ENCODE peak calls at places on chromosomes 12 and 14, in nine cellular contexts. T is OCI-LY7, F is tibial artery, D is astrocyte, Y is uterus, K is pancreas, X is heart right ventricle, R is sigmoid colon, L is mesenchymal stem cell. H is an unnamed sample.
A peak's percentile ranks its signal among the peaks of the same experiment; 100 is the strongest.

GRCh38 chr14:99672506-99673327 is 11.4 kb upstream of the CYP46A1 start:
- DNase-seq in X (no peak), T (peak; percentile 81), K (no peak), R (peak; percentile 32), Y (no peak), L (no peak), D (no peak), F (no peak), H (no peak)

GRCh38 chr12:93019911-93020224 is 90.8 kb upstream of the EEA1 start:
- DNase-seq in D (no peak), R (no peak), L (no peak), F (no peak), K (peak; percentile 31), Y (no peak), T (no peak), X (no peak), H (no peak)

GRCh38 chr12:29889737-29890136 is 106.0 kb upstream of the TMTC1 start:
- DNase-seq in Y (peak; percentile 18), X (peak; percentile 75), K (no peak), R (peak; percentile 67), F (peak; percentile 72), T (peak; percentile 11), L (peak; percentile 13), D (peak; percentile 1), H (peak; percentile 28)

GRCh38 chr14:50001999-50002925 is 109.4 kb downstream of the ARF6 start:
- DNase-seq in L (no peak), F (no peak), Y (no peak), R (no peak), T (peak; percentile 57), X (no peak), K (no peak), D (no peak), H (no peak)

GRCh38 chr12:33253123-33253522 is 186.5 kb downstream of the SYT10 start:
- DNase-seq in R (no peak), Y (no peak), K (no peak), F (no peak), T (no peak), L (no peak), D (no peak), X (no peak), H (no peak)

GRCh38 chr14:104172880-104173279 is 34.5 kb downstream of the KIF26A start:
- DNase-seq in D (no peak), F (no peak), R (no peak), Y (no peak), X (no peak), K (no peak), L (no peak), T (no peak), H (no peak)

GRCh38 chr12:19012965-19013364 is 116.6 kb upstream of the PLEKHA5 start:
- DNase-seq in K (no peak), T (no peak), D (no peak), L (no peak), X (no peak), R (no peak), F (no peak), Y (no peak), H (no peak)

GRCh38 chr14:42804146-42804545 is 1197.5 kb downstream of the LRFN5 start:
- DNase-seq in L (no peak), F (no peak), D (no peak), T (no peak), R (no peak), K (no peak), Y (no peak), X (no peak), H (no peak)

GRCh38 chr14:61574514-61574807 is 120.9 kb upstream of the HIF1A start:
- DNase-seq in T (no peak), K (no peak), X (no peak), L (no peak), F (no peak), R (no peak), D (no peak), Y (no peak), H (no peak)

GRCh38 chr12:122421263-122421814 is 1.1 kb downstream of the CLIP1 start:
- DNase-seq in L (peak; percentile 70), R (peak; percentile 85), X (peak; percentile 29), K (peak; percentile 56), F (peak; percentile 77), Y (peak; percentile 67), T (peak; percentile 48), D (peak; percentile 52), H (peak; percentile 31)

GRCh38 chr14:33509454-33509853 is 441.4 kb downstream of the EGLN3 start:
- DNase-seq in D (no peak), F (no peak), R (no peak), X (no peak), T (no peak), L (no peak), Y (no peak), K (no peak), H (no peak)

DNA sequence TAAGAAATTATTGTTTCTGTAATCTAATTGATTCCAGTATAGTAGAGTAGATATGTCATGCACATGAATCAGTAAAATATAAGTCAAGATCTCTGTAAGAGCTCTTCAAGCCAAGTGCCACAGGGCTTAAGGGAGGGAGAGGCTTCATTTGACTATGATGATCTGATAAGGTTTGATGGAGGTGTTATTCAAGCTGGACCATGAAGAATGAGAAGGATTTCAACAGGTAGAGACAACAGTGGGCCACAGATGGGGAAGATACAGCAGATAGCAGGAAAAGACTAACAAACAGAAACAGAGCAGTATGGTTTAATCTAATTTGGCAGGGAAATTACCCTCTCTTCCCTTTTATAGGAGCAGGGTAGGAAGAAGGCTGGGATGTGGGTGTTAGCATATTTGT is 40.6 kb upstream of the FKBP4 start:
- DNase-seq in Y (no peak), F (no peak), K (no peak), X (no peak), L (no peak), T (no peak), R (no peak), D (no peak), H (no peak)
- H3K4me3 ChIP-seq in Y (no peak overlapping the region), F (no peak overlapping the region), K (no peak overlapping the region), X (no peak overlapping the region), L (no peak overlapping the region), T (no peak overlapping the region), R (no peak overlapping the region), D (no peak overlapping the region), H (no peak overlapping the region)

DNA sequence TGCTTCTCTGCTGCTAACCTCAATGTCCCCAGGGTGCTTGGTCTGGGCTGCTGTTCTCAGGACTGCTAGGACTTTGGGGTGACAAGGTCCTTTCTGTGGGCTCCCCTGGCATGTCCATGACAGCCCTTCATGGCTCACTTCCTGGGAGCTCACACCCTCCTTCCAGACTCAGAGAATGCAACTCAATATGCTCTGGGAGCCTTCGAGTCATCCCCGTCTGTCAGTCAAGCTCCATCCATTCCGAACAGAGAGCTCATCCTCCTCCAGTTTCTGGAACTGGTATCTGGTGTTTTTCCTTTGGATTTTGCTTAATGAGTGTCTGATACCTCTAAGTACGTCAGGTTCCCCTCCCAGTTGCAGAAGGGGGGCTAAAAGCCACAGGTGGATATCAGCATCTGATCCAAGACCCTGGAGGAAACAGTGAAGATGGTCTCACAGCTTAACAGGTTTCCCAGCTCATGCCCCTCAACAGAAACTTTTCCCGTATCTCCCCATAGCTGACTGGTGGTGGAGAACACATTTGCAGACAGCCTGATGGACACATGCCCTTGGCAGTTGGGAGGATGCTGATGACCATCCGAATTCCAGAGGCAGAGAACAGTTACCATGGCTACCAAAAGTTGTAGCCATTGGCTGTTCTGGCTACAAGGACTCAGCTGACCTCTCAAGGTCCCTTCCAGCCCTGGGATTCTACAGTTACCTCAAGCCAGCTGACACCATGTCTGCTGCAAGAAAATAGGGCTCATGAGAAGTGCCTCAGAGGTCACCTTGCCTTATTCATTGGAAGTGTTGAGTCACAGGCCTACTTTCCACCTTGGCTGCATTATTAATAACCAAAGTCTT is 9.5 kb upstream of the RAB35 start:
- DNase-seq in X (no peak), Y (no peak), K (no peak), F (no peak), R (no peak), T (no peak), L (peak; percentile 29), D (no peak), H (no peak)
- H3K27ac ChIP-seq in X (no peak overlapping the region), Y (no peak overlapping the region), K (no peak overlapping the region), F (no peak overlapping the region), R (peak overlapping the region; percentile 22), T (peak overlapping the region; percentile 10), L (no peak overlapping the region), D (peak overlapping the region; percentile 59), H (peak overlapping the region; percentile 29)

GRCh38 chr14:24299255-24300191 is at the start of the genes DHRS1 and NOP9:
- DNase-seq in K (peak; percentile 85), X (peak; percentile 91), Y (peak; percentile 89), L (peak; percentile 90), T (peak; percentile 94), F (peak; percentile 92), D (peak; percentile 73), R (peak; percentile 96), H (peak; percentile 92)
- H3K4me1 ChIP-seq in K (peaks cover 29% of the 10 kb centered on the region), X (peaks cover 25% of the 10 kb centered on the region), Y (no peaks in the 10 kb centered on the region), L (peaks cover 17% of the 10 kb centered on the region), T (peaks cover 30% of the 10 kb centered on the region), F (peaks cover 34% of the 10 kb centered on the region), D (peaks cover 25% of the 10 kb centered on the region), R (peaks cover 24% of the 10 kb centered on the region), H (peaks cover 46% of the 10 kb centered on the region)

GRCh38 chr12:99721715-99722275 is 74.2 kb downstream of the GARIN6 start:
- DNase-seq in R (no peak), T (no peak), F (no peak), D (no peak), X (no peak), L (no peak), Y (no peak), K (no peak), H (no peak)

GRCh38 chr12:99722690-99723486 is 75.3 kb downstream of the GARIN6 start:
- DNase-seq in K (no peak), L (no peak), D (no peak), T (no peak), X (no peak), R (peak; percentile 56), Y (no peak), F (no peak), H (no peak)
- H3K4me3 ChIP-seq in K (no peak overlapping the region), L (no peak overlapping the region), D (no peak overlapping the region), T (no peak overlapping the region), X (no peak overlapping the region), R (no peak overlapping the region), Y (no peak overlapping the region), F (no peak overlapping the region), H (no peak overlapping the region)

GRCh38 chr12:3745152-3745551 is 7.8 kb downstream of the CRACR2A start:
- DNase-seq in F (no peak), L (no peak), T (no peak), Y (no peak), K (no peak), D (no peak), X (no peak), R (no peak), H (no peak)
- H3K27ac ChIP-seq in F (no peak overlapping the region), L (no peak overlapping the region), T (no peak overlapping the region), Y (no peak overlapping the region), K (no peak overlapping the region), D (no peak overlapping the region), X (no peak overlapping the region), R (no peak overlapping the region), H (peak overlapping the region; percentile 77)

H was measured in left ventricle myocardium inferior.